ENCODE peak calls at places on chromosomes 3 and 15, in seven cellular contexts. T, Z, P, Y, G, C and O are unnamed samples.

GRCh38 chr3:29597376-29598008 is 316.6 kb downstream of the RBMS3 start:
- DNase-seq in Y (no peak), G (no peak), T (no peak), P (peak), Z (no peak), C (no peak), O (no peak)

GRCh38 chr3:13020159-13020558 is 53.1 kb downstream of the IQSEC1 start:
- DNase-seq in C (no peak), P (no peak), T (no peak), G (peak), Y (no peak), Z (no peak), O (no peak)

GRCh38 chr3:70138606-70139005 is 139.1 kb downstream of the SAMMSON start:
- DNase-seq in P (no peak), Y (no peak), C (no peak), G (no peak), Z (no peak), T (no peak), O (no peak)

GRCh38 chr15:26974120-26974780 is 3.3 kb downstream of the GABRG3 start:
- DNase-seq in T (no peak), Y (no peak), P (peak), G (no peak), Z (no peak), C (peak), O (no peak)

GRCh38 chr3:116886202-116886893 is 176.8 kb downstream of the TUSC7 start:
- DNase-seq in P (no peak), C (no peak), G (no peak), Y (no peak), T (no peak), Z (no peak), O (no peak)

GRCh38 chr15:101536875-101537405 is 47.4 kb upstream of the PCSK6 start:
- DNase-seq in C (no peak), P (no peak), Y (no peak), T (no peak), Z (no peak), G (no peak), O (no peak)

GRCh38 chr3:57977755-57978715 is 30.2 kb upstream of the FLNB start:
- DNase-seq in P (no peak), Z (no peak), C (no peak), T (no peak), Y (no peak), G (no peak), O (no peak)

GRCh38 chr15:72227720-72228119 is 3.3 kb downstream of the PKM start:
- DNase-seq in G (no peak), Z (no peak), Y (no peak), T (no peak), C (no peak), P (no peak), O (peak)

GRCh38 chr3:137325170-137325569 is 367.4 kb downstream of the IL20RB start:
- DNase-seq in Z (no peak), T (no peak), C (no peak), Y (no peak), P (no peak), G (no peak), O (no peak)

GRCh38 chr3:18389108-18389733 is 35.9 kb downstream of the SATB1 start:
- DNase-seq in T (no peak), G (no peak), P (peak), Z (peak), C (no peak), Y (no peak), O (no peak)

GRCh38 chr3:126982125-126982521 is 792 bp upstream of the PLXNA1 start:
- DNase-seq in T (peak), P (peak), Z (peak), Y (no peak), G (no peak), C (no peak), O (no peak)

GRCh38 chr15:81091889-81092558 is 42.0 kb upstream of the CFAP161 start:
- DNase-seq in C (no peak), Y (no peak), T (no peak), Z (no peak), G (no peak), P (peak), O (peak)

GRCh38 chr3:129020691-129021090 is 19.6 kb downstream of the EFCC1 start:
- DNase-seq in C (no peak), P (no peak), T (no peak), Y (no peak), Z (no peak), G (no peak), O (no peak)